ENCODE peak calls at places on chromosomes 3 and 15, in eight cellular contexts. One of them, this sample, is unnamed.

GRCh38 chr3:46858996-46859710 is 4.1 kb downstream of the MYL3 start:
- DNase-seq in right atrium auricular region: no peak
- DNase-seq in choroid plexus epithelial cell: no peak
- DNase-seq in foreskin fibroblast: no peak
- DNase-seq in CD8-positive, alpha-beta T cell: no peak
- DNase-seq in A549: no peak
- DNase-seq in WERI-Rb-1: peak; percentile 3
- DNase-seq in cardiac fibroblast: no peak
- DNase-seq in this sample: no peak

GRCh38 chr15:41241251-41241964 is 10.3 kb downstream of the CHP1 start:
- DNase-seq in WERI-Rb-1: no peak
- DNase-seq in CD8-positive, alpha-beta T cell: no peak
- DNase-seq in choroid plexus epithelial cell: peak; percentile 13
- DNase-seq in A549: no peak
- DNase-seq in cardiac fibroblast: peak; percentile 44
- DNase-seq in foreskin fibroblast: no peak
- DNase-seq in right atrium auricular region: no peak
- DNase-seq in this sample: no peak

GRCh38 chr15:35436422-35436821 is 109.5 kb downstream of the DPH6 start:
- DNase-seq in WERI-Rb-1: no peak
- DNase-seq in choroid plexus epithelial cell: no peak
- DNase-seq in foreskin fibroblast: no peak
- DNase-seq in A549: no peak
- DNase-seq in cardiac fibroblast: no peak
- DNase-seq in right atrium auricular region: no peak
- DNase-seq in CD8-positive, alpha-beta T cell: no peak
- DNase-seq in this sample: no peak

GRCh38 chr3:168847293-168847883 is 751.7 kb upstream of the GOLIM4 start:
- DNase-seq in right atrium auricular region: no peak
- DNase-seq in WERI-Rb-1: peak; percentile 13
- DNase-seq in choroid plexus epithelial cell: peak; percentile 69
- DNase-seq in A549: no peak
- DNase-seq in cardiac fibroblast: peak; percentile 58
- DNase-seq in foreskin fibroblast: peak; percentile 28
- DNase-seq in CD8-positive, alpha-beta T cell: no peak
- DNase-seq in this sample: peak; percentile 6

GRCh38 chr3:482479-482878 is 285.9 kb downstream of the CHL1 start:
- DNase-seq in cardiac fibroblast: no peak
- DNase-seq in right atrium auricular region: no peak
- DNase-seq in choroid plexus epithelial cell: no peak
- DNase-seq in A549: no peak
- DNase-seq in foreskin fibroblast: no peak
- DNase-seq in WERI-Rb-1: no peak
- DNase-seq in CD8-positive, alpha-beta T cell: no peak
- DNase-seq in this sample: no peak

GRCh38 chr3:170765419-170766078 is 104.4 kb downstream of the RPL22L1 start:
- DNase-seq in cardiac fibroblast: no peak
- DNase-seq in A549: no peak
- DNase-seq in foreskin fibroblast: peak; percentile 75
- DNase-seq in CD8-positive, alpha-beta T cell: no peak
- DNase-seq in WERI-Rb-1: no peak
- DNase-seq in choroid plexus epithelial cell: no peak
- DNase-seq in right atrium auricular region: no peak
- DNase-seq in this sample: no peak

GRCh38 chr3:192275741-192276355 is 451.5 kb downstream of the FGF12 start:
- DNase-seq in A549: no peak
- DNase-seq in foreskin fibroblast: no peak
- DNase-seq in choroid plexus epithelial cell: peak; percentile 12
- DNase-seq in CD8-positive, alpha-beta T cell: no peak
- DNase-seq in WERI-Rb-1: no peak
- DNase-seq in right atrium auricular region: no peak
- DNase-seq in cardiac fibroblast: peak; percentile 35
- DNase-seq in this sample: no peak

GRCh38 chr15:50764331-50765201 is 940 bp downstream of the SPPL2A start:
- DNase-seq in choroid plexus epithelial cell: peak; percentile 47
- DNase-seq in cardiac fibroblast: peak; percentile 20
- DNase-seq in right atrium auricular region: no peak
- DNase-seq in A549: no peak
- DNase-seq in WERI-Rb-1: no peak
- DNase-seq in CD8-positive, alpha-beta T cell: no peak
- DNase-seq in foreskin fibroblast: no peak
- DNase-seq in this sample: no peak

GRCh38 chr3:29751647-29752263 is 470.9 kb downstream of the RBMS3 start:
- DNase-seq in foreskin fibroblast: no peak
- DNase-seq in CD8-positive, alpha-beta T cell: no peak
- DNase-seq in choroid plexus epithelial cell: no peak
- DNase-seq in A549: no peak
- DNase-seq in WERI-Rb-1: no peak
- DNase-seq in right atrium auricular region: no peak
- DNase-seq in cardiac fibroblast: peak; percentile 37
- DNase-seq in this sample: no peak

GRCh38 chr3:160557571-160557970 is 7.8 kb downstream of the KPNA4 start:
- DNase-seq in right atrium auricular region: no peak
- DNase-seq in CD8-positive, alpha-beta T cell: no peak
- DNase-seq in cardiac fibroblast: no peak
- DNase-seq in foreskin fibroblast: no peak
- DNase-seq in WERI-Rb-1: no peak
- DNase-seq in choroid plexus epithelial cell: no peak
- DNase-seq in A549: no peak
- DNase-seq in this sample: no peak

GRCh38 chr3:64852738-64853137 is 164.9 kb upstream of the ADAMTS9 start:
- DNase-seq in choroid plexus epithelial cell: no peak
- DNase-seq in WERI-Rb-1: no peak
- DNase-seq in right atrium auricular region: no peak
- DNase-seq in foreskin fibroblast: no peak
- DNase-seq in A549: no peak
- DNase-seq in cardiac fibroblast: no peak
- DNase-seq in CD8-positive, alpha-beta T cell: no peak
- DNase-seq in this sample: no peak

GRCh38 chr3:196965112-196965803 is 3.4 kb downstream of the PIGZ start:
- DNase-seq in cardiac fibroblast: no peak
- DNase-seq in right atrium auricular region: no peak
- DNase-seq in A549: no peak
- DNase-seq in foreskin fibroblast: no peak
- DNase-seq in WERI-Rb-1: no peak
- DNase-seq in choroid plexus epithelial cell: no peak
- DNase-seq in CD8-positive, alpha-beta T cell: no peak
- DNase-seq in this sample: no peak

GRCh38 chr3:115623414-115623868 is at the start of gene GAP43:
- DNase-seq in right atrium auricular region: no peak
- DNase-seq in WERI-Rb-1: peak; percentile 66
- DNase-seq in A549: peak; percentile 8
- DNase-seq in foreskin fibroblast: peak; percentile 85
- DNase-seq in choroid plexus epithelial cell: peak; percentile 91
- DNase-seq in CD8-positive, alpha-beta T cell: no peak
- DNase-seq in cardiac fibroblast: peak; percentile 75
- DNase-seq in this sample: peak; percentile 59

GRCh38 chr3:115626711-115627110 is 3.4 kb downstream of the GAP43 start:
- DNase-seq in foreskin fibroblast: no peak
- DNase-seq in WERI-Rb-1: no peak
- DNase-seq in choroid plexus epithelial cell: no peak
- DNase-seq in CD8-positive, alpha-beta T cell: no peak
- DNase-seq in A549: no peak
- DNase-seq in cardiac fibroblast: no peak
- DNase-seq in right atrium auricular region: no peak
- DNase-seq in this sample: no peak

GRCh38 chr3:115624898-115625297 is 1.6 kb downstream of the GAP43 start:
- DNase-seq in A549: no peak
- DNase-seq in cardiac fibroblast: no peak
- DNase-seq in right atrium auricular region: no peak
- DNase-seq in WERI-Rb-1: no peak
- DNase-seq in choroid plexus epithelial cell: no peak
- DNase-seq in foreskin fibroblast: no peak
- DNase-seq in CD8-positive, alpha-beta T cell: no peak
- DNase-seq in this sample: no peak

GRCh38 chr3:115626006-115626409 is 2.7 kb downstream of the GAP43 start:
- DNase-seq in A549: no peak
- DNase-seq in foreskin fibroblast: no peak
- DNase-seq in choroid plexus epithelial cell: no peak
- DNase-seq in CD8-positive, alpha-beta T cell: no peak
- DNase-seq in cardiac fibroblast: no peak
- DNase-seq in WERI-Rb-1: peak; percentile 28
- DNase-seq in right atrium auricular region: no peak
- DNase-seq in this sample: no peak

DNA sequence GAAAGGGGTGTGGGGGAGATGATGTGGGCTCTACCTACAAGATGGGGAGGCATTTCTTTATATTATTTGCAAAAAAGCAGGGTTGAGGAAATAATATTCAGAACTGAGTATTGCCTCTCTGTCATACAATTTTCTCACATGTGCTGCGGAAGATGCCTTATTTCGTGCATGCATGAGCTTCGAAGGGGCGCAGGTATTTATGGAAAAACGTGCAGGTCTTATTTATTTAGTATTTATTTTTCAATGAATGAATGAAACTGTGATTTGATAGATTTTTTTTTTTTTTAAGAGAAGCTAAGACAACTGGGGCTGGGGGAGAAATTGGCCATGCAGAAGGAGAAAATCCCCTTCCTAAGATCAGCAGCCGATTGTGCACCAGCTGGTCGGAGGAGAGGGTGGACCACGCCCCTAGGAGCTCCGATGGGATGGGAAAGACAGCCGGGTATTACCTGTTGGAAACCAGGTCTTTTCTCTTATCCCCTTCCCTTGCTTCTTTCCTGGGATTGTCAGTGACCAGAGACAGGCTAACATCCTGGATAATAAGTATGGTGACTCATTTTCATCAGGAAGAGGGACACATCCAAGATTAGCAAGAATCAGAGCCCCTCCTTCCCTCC is 827 bp downstream of the GAP43 start:
- DNase-seq in WERI-Rb-1: peak; percentile 75
- DNase-seq in CD8-positive, alpha-beta T cell: no peak
- DNase-seq in foreskin fibroblast: no peak
- DNase-seq in A549: no peak
- DNase-seq in cardiac fibroblast: no peak
- DNase-seq in right atrium auricular region: no peak
- DNase-seq in choroid plexus epithelial cell: no peak
- DNase-seq in this sample: no peak
- H3K4me3 ChIP-seq in WERI-Rb-1: peak overlapping the region; percentile 65
- H3K4me3 ChIP-seq in CD8-positive, alpha-beta T cell: no peak overlapping the region
- H3K4me3 ChIP-seq in foreskin fibroblast: peak overlapping the region; percentile 62
- H3K4me3 ChIP-seq in A549: peak overlapping the region; percentile 31
- H3K4me3 ChIP-seq in cardiac fibroblast: no peak overlapping the region
- H3K4me3 ChIP-seq in right atrium auricular region: no peak overlapping the region
- H3K4me3 ChIP-seq in choroid plexus epithelial cell: no peak overlapping the region
- H3K4me3 ChIP-seq in this sample: peak overlapping the region; percentile 45

GRCh38 chr3:138180375-138181029 is 5.8 kb upstream of the DBR1 start:
- DNase-seq in cardiac fibroblast: peak; percentile 62
- DNase-seq in foreskin fibroblast: peak; percentile 19
- DNase-seq in WERI-Rb-1: peak; percentile 38
- DNase-seq in choroid plexus epithelial cell: peak; percentile 82
- DNase-seq in CD8-positive, alpha-beta T cell: no peak
- DNase-seq in A549: no peak
- DNase-seq in right atrium auricular region: no peak
- DNase-seq in this sample: no peak
- TF ChIP-seq CTCF in cardiac fibroblast: peak; percentile 43
- TF ChIP-seq CTCF in foreskin fibroblast: no peak
- TF ChIP-seq CTCF in WERI-Rb-1: no peak
- TF ChIP-seq CTCF in choroid plexus epithelial cell: peak; percentile 69
- TF ChIP-seq CTCF in CD8-positive, alpha-beta T cell: no peak
- TF ChIP-seq CTCF in A549: peak; percentile 59
- TF ChIP-seq CTCF in right atrium auricular region: peak; percentile 56
- TF ChIP-seq CTCF in this sample: peak; percentile 39

GRCh38 chr3:27675287-27675686 is 46.8 kb downstream of the EOMES start:
- DNase-seq in A549: no peak
- DNase-seq in cardiac fibroblast: peak; percentile 96
- DNase-seq in WERI-Rb-1: no peak
- DNase-seq in foreskin fibroblast: peak; percentile 52
- DNase-seq in right atrium auricular region: no peak
- DNase-seq in choroid plexus epithelial cell: peak; percentile 88
- DNase-seq in CD8-positive, alpha-beta T cell: no peak
- DNase-seq in this sample: no peak

GRCh38 chr3:27678234-27678633 is 43.9 kb downstream of the EOMES start:
- DNase-seq in right atrium auricular region: no peak
- DNase-seq in WERI-Rb-1: no peak
- DNase-seq in choroid plexus epithelial cell: no peak
- DNase-seq in A549: no peak
- DNase-seq in CD8-positive, alpha-beta T cell: no peak
- DNase-seq in cardiac fibroblast: no peak
- DNase-seq in foreskin fibroblast: no peak
- DNase-seq in this sample: no peak

GRCh38 chr3:27680517-27681246 is 41.4 kb downstream of the EOMES start:
- DNase-seq in cardiac fibroblast: no peak
- DNase-seq in A549: no peak
- DNase-seq in WERI-Rb-1: no peak
- DNase-seq in CD8-positive, alpha-beta T cell: no peak
- DNase-seq in foreskin fibroblast: no peak
- DNase-seq in right atrium auricular region: no peak
- DNase-seq in choroid plexus epithelial cell: no peak
- DNase-seq in this sample: no peak

GRCh38 chr3:27679691-27680090 is 42.4 kb downstream of the EOMES start:
- DNase-seq in choroid plexus epithelial cell: no peak
- DNase-seq in right atrium auricular region: no peak
- DNase-seq in A549: no peak
- DNase-seq in CD8-positive, alpha-beta T cell: no peak
- DNase-seq in WERI-Rb-1: no peak
- DNase-seq in foreskin fibroblast: peak; percentile 18
- DNase-seq in cardiac fibroblast: no peak
- DNase-seq in this sample: no peak

DNA sequence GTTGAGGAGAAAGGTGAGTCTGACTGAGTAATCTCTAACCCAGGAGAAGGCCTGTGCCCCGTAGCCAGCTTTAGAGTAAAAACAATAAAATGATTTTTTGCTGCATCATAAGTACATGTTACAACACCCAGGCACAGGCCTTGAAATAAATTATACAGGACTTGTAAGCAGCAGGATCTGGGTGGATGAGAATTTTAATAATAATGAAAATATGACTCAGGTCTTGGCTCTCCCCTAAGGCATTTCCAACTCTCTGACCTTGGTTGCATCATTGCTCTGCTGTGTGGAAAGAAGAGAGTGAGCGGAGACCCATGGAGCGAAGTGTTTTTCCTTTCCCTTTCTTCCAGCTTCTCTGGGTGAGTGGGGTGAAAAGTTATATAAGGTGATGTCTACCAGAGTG is 44.6 kb downstream of the EOMES start:
- DNase-seq in choroid plexus epithelial cell: peak; percentile 99
- DNase-seq in WERI-Rb-1: no peak
- DNase-seq in cardiac fibroblast: peak; percentile 98
- DNase-seq in right atrium auricular region: no peak
- DNase-seq in A549: peak; percentile 60
- DNase-seq in CD8-positive, alpha-beta T cell: no peak
- DNase-seq in foreskin fibroblast: peak; percentile 88
- DNase-seq in this sample: peak; percentile 22
- H3K4me3 ChIP-seq in choroid plexus epithelial cell: no peak overlapping the region
- H3K4me3 ChIP-seq in WERI-Rb-1: no peak overlapping the region
- H3K4me3 ChIP-seq in cardiac fibroblast: no peak overlapping the region
- H3K4me3 ChIP-seq in right atrium auricular region: no peak overlapping the region
- H3K4me3 ChIP-seq in A549: no peak overlapping the region
- H3K4me3 ChIP-seq in CD8-positive, alpha-beta T cell: no peak overlapping the region
- H3K4me3 ChIP-seq in foreskin fibroblast: no peak overlapping the region
- H3K4me3 ChIP-seq in this sample: no peak overlapping the region

DNA sequence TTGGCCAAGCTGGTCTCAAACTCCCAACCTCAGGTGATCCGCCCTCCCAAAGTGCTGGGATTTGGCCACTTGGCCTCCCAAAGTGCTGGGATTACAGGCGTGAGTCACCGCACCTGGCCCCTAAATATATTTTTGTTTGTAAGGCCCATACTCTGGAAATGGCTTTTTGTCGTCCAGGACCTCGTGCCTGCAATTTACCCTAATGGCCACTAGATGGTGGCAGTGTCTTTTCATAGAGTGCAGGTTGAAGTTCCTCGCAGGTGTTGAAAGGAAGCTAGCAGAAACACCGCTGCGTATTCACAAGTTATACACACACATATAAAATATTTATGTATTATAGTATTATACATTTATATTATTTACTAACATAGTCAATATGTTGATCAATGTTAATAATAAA is 97.2 kb downstream of the LRTM1 start:
- DNase-seq in choroid plexus epithelial cell: peak; percentile 56
- DNase-seq in A549: peak; percentile 10
- DNase-seq in right atrium auricular region: no peak
- DNase-seq in CD8-positive, alpha-beta T cell: no peak
- DNase-seq in WERI-Rb-1: peak; percentile 47
- DNase-seq in foreskin fibroblast: no peak
- DNase-seq in cardiac fibroblast: peak; percentile 2
- DNase-seq in this sample: no peak
- TF ChIP-seq CTCF in choroid plexus epithelial cell: peak; percentile 81
- TF ChIP-seq CTCF in A549: peak; percentile 52
- TF ChIP-seq CTCF in right atrium auricular region: peak; percentile 48
- TF ChIP-seq CTCF in CD8-positive, alpha-beta T cell: peak; percentile 37
- TF ChIP-seq CTCF in WERI-Rb-1: peak; percentile 74
- TF ChIP-seq CTCF in foreskin fibroblast: peak; percentile 62
- TF ChIP-seq CTCF in cardiac fibroblast: peak; percentile 66
- TF ChIP-seq CTCF in this sample: peak; percentile 81

This sample was measured in HFF-Myc.